ENCODE peak calls at places on chromosomes 3 and 15, in five cellular contexts. One of them, this sample, is unnamed.
A peak's percentile ranks its signal among the peaks of the same experiment; 100 is the strongest.

GRCh38 chr3:42489116-42489936 is 13.1 kb upstream of the VIPR1 start:
- DNase-seq in heart right ventricle: no peak
- DNase-seq in IMR-90: no peak
- DNase-seq in ovary: no peak
- DNase-seq in mesenchymal stem cell: no peak
- DNase-seq in this sample: peak; percentile 13

GRCh38 chr15:42832577-42832976 is 88.0 kb downstream of the TTBK2 start:
- DNase-seq in IMR-90: peak; percentile 88
- DNase-seq in heart right ventricle: no peak
- DNase-seq in mesenchymal stem cell: peak; percentile 65
- DNase-seq in ovary: no peak
- DNase-seq in this sample: no peak

GRCh38 chr3:128176270-128176831 is 23.1 kb downstream of the EEFSEC start:
- DNase-seq in IMR-90: no peak
- DNase-seq in heart right ventricle: no peak
- DNase-seq in mesenchymal stem cell: no peak
- DNase-seq in ovary: no peak
- DNase-seq in this sample: no peak

GRCh38 chr3:173135059-173135458 is 6.0 kb downstream of the SPATA16 start:
- DNase-seq in mesenchymal stem cell: no peak
- DNase-seq in ovary: no peak
- DNase-seq in heart right ventricle: no peak
- DNase-seq in IMR-90: no peak
- DNase-seq in this sample: no peak

GRCh38 chr15:34647569-34648334 is 64.3 kb upstream of the GOLGA8B start:
- DNase-seq in mesenchymal stem cell: no peak
- DNase-seq in heart right ventricle: no peak
- DNase-seq in ovary: no peak
- DNase-seq in IMR-90: peak; percentile 14
- DNase-seq in this sample: no peak

GRCh38 chr15:60479711-60480110 is 769 bp upstream of the ICE2 start:
- DNase-seq in mesenchymal stem cell: no peak
- DNase-seq in IMR-90: no peak
- DNase-seq in ovary: no peak
- DNase-seq in heart right ventricle: no peak
- DNase-seq in this sample: no peak

GRCh38 chr15:99606646-99607045 is 40.9 kb downstream of the MEF2A start:
- DNase-seq in heart right ventricle: no peak
- DNase-seq in mesenchymal stem cell: no peak
- DNase-seq in IMR-90: no peak
- DNase-seq in ovary: no peak
- DNase-seq in this sample: no peak

GRCh38 chr3:124812291-124813265 is 74.6 kb downstream of the ITGB5 start:
- DNase-seq in IMR-90: peak; percentile 99
- DNase-seq in ovary: peak; percentile 53
- DNase-seq in mesenchymal stem cell: peak; percentile 96
- DNase-seq in heart right ventricle: peak; percentile 71
- DNase-seq in this sample: peak; percentile 74

GRCh38 chr15:97168704-97169475 is 791.6 kb upstream of the ARRDC4 start:
- DNase-seq in heart right ventricle: no peak
- DNase-seq in IMR-90: no peak
- DNase-seq in ovary: no peak
- DNase-seq in mesenchymal stem cell: peak; percentile 54
- DNase-seq in this sample: no peak

GRCh38 chr3:23099021-23099420 is 104.1 kb upstream of the UBE2E2 start:
- DNase-seq in heart right ventricle: no peak
- DNase-seq in ovary: no peak
- DNase-seq in IMR-90: no peak
- DNase-seq in mesenchymal stem cell: no peak
- DNase-seq in this sample: no peak

GRCh38 chr3:181213347-181213746 is 223.8 kb upstream of the DNAJC19 start:
- DNase-seq in IMR-90: no peak
- DNase-seq in heart right ventricle: no peak
- DNase-seq in mesenchymal stem cell: no peak
- DNase-seq in ovary: no peak
- DNase-seq in this sample: no peak

GRCh38 chr3:167887096-167887495 is 151.6 kb downstream of the SERPINI1 start:
- DNase-seq in heart right ventricle: no peak
- DNase-seq in IMR-90: peak; percentile 4
- DNase-seq in ovary: no peak
- DNase-seq in mesenchymal stem cell: peak; percentile 66
- DNase-seq in this sample: no peak

GRCh38 chr3:156448300-156448699 is 106.6 kb downstream of the SSR3 start:
- DNase-seq in IMR-90: peak; percentile 47
- DNase-seq in mesenchymal stem cell: peak; percentile 59
- DNase-seq in heart right ventricle: no peak
- DNase-seq in ovary: no peak
- DNase-seq in this sample: no peak

GRCh38 chr15:80823995-80824394 is 44.8 kb downstream of the CEMIP start:
- DNase-seq in ovary: no peak
- DNase-seq in heart right ventricle: no peak
- DNase-seq in mesenchymal stem cell: no peak
- DNase-seq in IMR-90: no peak
- DNase-seq in this sample: no peak

GRCh38 chr15:80801891-80802680 is 22.9 kb downstream of the CEMIP start:
- DNase-seq in ovary: no peak
- DNase-seq in IMR-90: no peak
- DNase-seq in heart right ventricle: peak; percentile 15
- DNase-seq in mesenchymal stem cell: no peak
- DNase-seq in this sample: peak; percentile 20

GRCh38 chr15:101501703-101502373 is 12.3 kb upstream of the PCSK6 start:
- DNase-seq in heart right ventricle: no peak
- DNase-seq in ovary: no peak
- DNase-seq in IMR-90: no peak
- DNase-seq in mesenchymal stem cell: no peak
- DNase-seq in this sample: no peak

GRCh38 chr15:64153480-64154367 is 2.2 kb downstream of the SNX22 start:
- DNase-seq in ovary: peak; percentile 89
- DNase-seq in mesenchymal stem cell: peak; percentile 84
- DNase-seq in IMR-90: peak; percentile 79
- DNase-seq in heart right ventricle: peak; percentile 89
- DNase-seq in this sample: peak; percentile 88

GRCh38 chr3:99669879-99670555 is 31.6 kb downstream of the COL8A1 start:
- DNase-seq in heart right ventricle: no peak
- DNase-seq in IMR-90: peak; percentile 83
- DNase-seq in mesenchymal stem cell: peak; percentile 52
- DNase-seq in ovary: no peak
- DNase-seq in this sample: no peak

GRCh38 chr3:174859109-174859735 is at the start of gene NAALADL2:
- DNase-seq in ovary: no peak
- DNase-seq in IMR-90: no peak
- DNase-seq in mesenchymal stem cell: no peak
- DNase-seq in heart right ventricle: no peak
- DNase-seq in this sample: no peak

GRCh38 chr15:92623435-92623834 is 32.1 kb downstream of the FAM174B start:
- DNase-seq in mesenchymal stem cell: no peak
- DNase-seq in heart right ventricle: no peak
- DNase-seq in ovary: no peak
- DNase-seq in IMR-90: no peak
- DNase-seq in this sample: no peak

GRCh38 chr15:32107477-32108080 is 77.3 kb downstream of the CHRNA7 start:
- DNase-seq in mesenchymal stem cell: no peak
- DNase-seq in ovary: no peak
- DNase-seq in IMR-90: no peak
- DNase-seq in heart right ventricle: no peak
- DNase-seq in this sample: no peak

GRCh38 chr3:7536510-7536909 is 675.6 kb downstream of the GRM7 start:
- DNase-seq in mesenchymal stem cell: no peak
- DNase-seq in ovary: no peak
- DNase-seq in IMR-90: no peak
- DNase-seq in heart right ventricle: no peak
- DNase-seq in this sample: no peak

GRCh38 chr15:27844018-27844666 is 255.0 kb downstream of the OCA2 start:
- DNase-seq in IMR-90: peak; percentile 82
- DNase-seq in mesenchymal stem cell: peak; percentile 55
- DNase-seq in ovary: no peak
- DNase-seq in heart right ventricle: no peak
- DNase-seq in this sample: no peak

GRCh38 chr3:76307556-76307955 is 522.2 kb upstream of the ZNF717 start:
- DNase-seq in IMR-90: peak; percentile 69
- DNase-seq in heart right ventricle: no peak
- DNase-seq in mesenchymal stem cell: peak; percentile 21
- DNase-seq in ovary: no peak
- DNase-seq in this sample: no peak

DNA sequence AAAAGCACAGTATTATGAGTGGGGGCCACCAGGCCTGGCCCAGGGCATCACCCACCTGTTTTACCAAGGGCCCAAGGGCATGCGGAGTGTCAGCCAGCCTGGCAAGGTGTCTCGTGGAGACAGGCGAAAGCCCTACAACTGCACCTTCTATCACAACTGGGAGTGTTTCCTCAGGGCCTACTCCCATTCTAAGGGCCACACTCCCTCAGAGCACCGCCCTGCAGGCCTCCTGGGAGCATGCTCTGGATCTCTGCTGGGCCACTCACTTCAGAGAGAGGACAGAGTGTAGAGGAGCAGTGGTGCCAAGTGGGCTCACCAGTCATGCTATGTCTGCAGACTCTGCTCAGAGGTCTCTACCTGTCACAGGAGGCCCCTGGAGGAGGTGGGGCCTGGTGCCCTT is 21.2 kb upstream of the CLK3 start:
- DNase-seq in IMR-90: no peak
- DNase-seq in ovary: no peak
- DNase-seq in mesenchymal stem cell: no peak
- DNase-seq in heart right ventricle: no peak
- DNase-seq in this sample: no peak
- H3K27ac ChIP-seq in IMR-90: no peak overlapping the region
- H3K27ac ChIP-seq in ovary: no peak overlapping the region
- H3K27ac ChIP-seq in mesenchymal stem cell: no peak overlapping the region
- H3K27ac ChIP-seq in heart right ventricle: no peak overlapping the region
- H3K27ac ChIP-seq in this sample: no peak overlapping the region

GRCh38 chr15:67916051-67916374 is 76.2 kb upstream of the RNU6-1 start:
- DNase-seq in mesenchymal stem cell: no peak
- DNase-seq in ovary: no peak
- DNase-seq in heart right ventricle: no peak
- DNase-seq in IMR-90: no peak
- DNase-seq in this sample: no peak
- H3K27ac ChIP-seq in mesenchymal stem cell: peak overlapping the region; percentile 60
- H3K27ac ChIP-seq in ovary: no peak overlapping the region
- H3K27ac ChIP-seq in heart right ventricle: peak overlapping the region; percentile 88
- H3K27ac ChIP-seq in IMR-90: peak overlapping the region; percentile 40
- H3K27ac ChIP-seq in this sample: peak overlapping the region; percentile 86

DNA sequence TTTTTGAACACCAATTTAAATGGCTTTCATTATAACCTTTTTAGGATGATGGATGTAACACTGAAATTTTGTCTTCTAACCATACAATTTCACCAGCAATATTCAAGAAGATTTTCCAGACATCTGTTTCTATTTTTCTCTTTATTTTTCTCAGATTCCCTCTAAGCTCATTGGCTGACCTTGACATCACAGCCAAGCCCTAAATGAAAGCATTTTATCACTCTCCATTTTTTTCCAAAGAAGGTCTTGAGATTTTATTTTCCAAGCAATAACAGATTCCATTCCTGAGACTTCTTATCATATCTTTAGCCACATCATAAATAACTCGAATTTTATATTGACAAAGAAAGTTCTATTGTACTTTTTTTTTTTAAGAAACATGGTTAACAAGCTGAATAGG is 392.6 kb upstream of the THBS1 start:
- DNase-seq in heart right ventricle: no peak
- DNase-seq in mesenchymal stem cell: no peak
- DNase-seq in IMR-90: no peak
- DNase-seq in ovary: no peak
- DNase-seq in this sample: no peak
- H3K27ac ChIP-seq in heart right ventricle: no peak overlapping the region
- H3K27ac ChIP-seq in mesenchymal stem cell: no peak overlapping the region
- H3K27ac ChIP-seq in IMR-90: no peak overlapping the region
- H3K27ac ChIP-seq in ovary: no peak overlapping the region
- H3K27ac ChIP-seq in this sample: no peak overlapping the region

DNA sequence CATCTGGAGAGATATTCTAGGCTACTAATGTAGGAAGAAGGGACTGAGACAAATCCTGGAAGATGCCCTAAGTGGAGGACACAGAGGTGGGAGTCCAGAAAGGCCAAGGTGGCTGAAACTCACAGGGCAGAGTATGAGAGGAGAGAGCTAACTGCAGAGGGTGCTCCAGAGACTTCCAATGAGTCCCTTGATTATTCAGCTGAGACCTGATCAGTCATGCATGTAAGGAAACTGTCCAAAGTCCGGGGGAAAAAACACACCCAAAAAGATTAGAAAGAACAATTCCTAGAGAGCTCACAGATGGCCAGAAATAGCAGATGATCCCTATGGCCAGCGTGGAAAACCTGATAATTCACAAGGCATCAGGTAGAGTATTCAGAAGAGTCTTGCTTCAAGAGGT is 18.7 kb upstream of the FOXP1 start:
- DNase-seq in IMR-90: no peak
- DNase-seq in mesenchymal stem cell: no peak
- DNase-seq in ovary: no peak
- DNase-seq in heart right ventricle: no peak
- DNase-seq in this sample: no peak
- H3K27ac ChIP-seq in IMR-90: no peak overlapping the region
- H3K27ac ChIP-seq in mesenchymal stem cell: peak overlapping the region; percentile 85
- H3K27ac ChIP-seq in ovary: no peak overlapping the region
- H3K27ac ChIP-seq in heart right ventricle: no peak overlapping the region
- H3K27ac ChIP-seq in this sample: no peak overlapping the region

DNA sequence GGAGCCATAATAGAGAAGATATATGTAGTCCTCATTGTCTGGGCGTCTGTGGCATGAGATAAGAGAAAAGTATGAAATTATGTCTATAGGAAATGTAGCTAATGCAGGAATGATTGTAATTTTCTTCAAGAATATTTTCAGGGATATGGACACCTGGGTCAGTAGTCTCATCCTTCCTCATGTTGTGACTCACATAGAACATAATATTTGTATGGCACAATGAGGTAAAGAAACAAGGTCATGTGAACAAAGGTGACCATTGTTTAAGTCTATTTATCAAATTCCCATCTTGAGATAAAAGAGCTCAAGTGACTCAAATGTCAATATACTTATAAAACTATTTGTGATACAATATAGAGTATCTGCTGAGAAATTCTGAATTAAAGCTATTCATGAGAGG is 345.5 kb upstream of the ROBO1 start:
- DNase-seq in ovary: no peak
- DNase-seq in IMR-90: no peak
- DNase-seq in heart right ventricle: no peak
- DNase-seq in mesenchymal stem cell: no peak
- DNase-seq in this sample: no peak
- H3K27ac ChIP-seq in ovary: no peak overlapping the region
- H3K27ac ChIP-seq in IMR-90: no peak overlapping the region
- H3K27ac ChIP-seq in heart right ventricle: no peak overlapping the region
- H3K27ac ChIP-seq in mesenchymal stem cell: no peak overlapping the region
- H3K27ac ChIP-seq in this sample: no peak overlapping the region